ENCODE peak calls at places on chromosomes 12 and 14, in four cellular contexts. One of them, this sample, is unnamed.

GRCh38 chr14:69651653-69652052 is 40.3 kb downstream of the SUSD6 start:
- DNase-seq in A549: no peak
- DNase-seq in Peyer's patch: no peak
- DNase-seq in heart left ventricle: no peak
- DNase-seq in this sample: no peak

GRCh38 chr14:74973003-74973614 is 17.7 kb upstream of the PGF start:
- DNase-seq in Peyer's patch: no peak
- DNase-seq in heart left ventricle: peak
- DNase-seq in A549: no peak
- DNase-seq in this sample: peak

GRCh38 chr12:6322352-6322751 is 11.9 kb downstream of the PLEKHG6 start:
- DNase-seq in heart left ventricle: no peak
- DNase-seq in A549: no peak
- DNase-seq in Peyer's patch: no peak
- DNase-seq in this sample: no peak

GRCh38 chr14:66503532-66503931 is 4.4 kb upstream of the GPHN start:
- DNase-seq in heart left ventricle: no peak
- DNase-seq in A549: no peak
- DNase-seq in Peyer's patch: no peak
- DNase-seq in this sample: no peak

GRCh38 chr12:130878193-130879185 is 6.6 kb downstream of the RAN start:
- DNase-seq in heart left ventricle: no peak
- DNase-seq in Peyer's patch: no peak
- DNase-seq in A549: no peak
- DNase-seq in this sample: no peak

GRCh38 chr14:29548948-29549370 is 378.7 kb downstream of the PRKD1 start:
- DNase-seq in heart left ventricle: no peak
- DNase-seq in Peyer's patch: no peak
- DNase-seq in A549: peak
- DNase-seq in this sample: no peak

GRCh38 chr14:106586098-106586704 is 1059.8 kb downstream of the TMEM121 start:
- DNase-seq in heart left ventricle: no peak
- DNase-seq in Peyer's patch: no peak
- DNase-seq in A549: no peak
- DNase-seq in this sample: no peak

GRCh38 chr14:59176764-59177163 is 11.7 kb upstream of the DAAM1 start:
- DNase-seq in A549: no peak
- DNase-seq in Peyer's patch: no peak
- DNase-seq in heart left ventricle: no peak
- DNase-seq in this sample: no peak

GRCh38 chr14:53510281-53510912 is 357.3 kb upstream of the DDHD1 start:
- DNase-seq in Peyer's patch: no peak
- DNase-seq in heart left ventricle: no peak
- DNase-seq in A549: no peak
- DNase-seq in this sample: no peak

GRCh38 chr12:120314220-120314619 is 12.1 kb downstream of the SIRT4 start:
- DNase-seq in A549: peak
- DNase-seq in Peyer's patch: no peak
- DNase-seq in heart left ventricle: no peak
- DNase-seq in this sample: no peak

GRCh38 chr12:9708853-9709252 is 24.0 kb downstream of the CLECL1 start:
- DNase-seq in heart left ventricle: no peak
- DNase-seq in Peyer's patch: no peak
- DNase-seq in A549: no peak
- DNase-seq in this sample: no peak

GRCh38 chr12:5784626-5785130 is 160.4 kb downstream of the ANO2 start:
- DNase-seq in A549: no peak
- DNase-seq in Peyer's patch: no peak
- DNase-seq in heart left ventricle: no peak
- DNase-seq in this sample: no peak

GRCh38 chr12:123892180-123892559 is 80.5 kb downstream of the CCDC92 start:
- DNase-seq in A549: no peak
- DNase-seq in heart left ventricle: no peak
- DNase-seq in Peyer's patch: no peak
- DNase-seq in this sample: no peak

GRCh38 chr12:59620326-59620725 is 24.5 kb downstream of the SLC16A7 start:
- DNase-seq in A549: no peak
- DNase-seq in heart left ventricle: no peak
- DNase-seq in Peyer's patch: no peak
- DNase-seq in this sample: no peak

GRCh38 chr12:80504389-80505153 is 60.5 kb downstream of the PTPRQ start:
- DNase-seq in A549: no peak
- DNase-seq in heart left ventricle: no peak
- DNase-seq in Peyer's patch: no peak
- DNase-seq in this sample: no peak

GRCh38 chr12:96892104-96892503 is 15.0 kb upstream of the NEDD1 start:
- DNase-seq in A549: no peak
- DNase-seq in Peyer's patch: no peak
- DNase-seq in heart left ventricle: no peak
- DNase-seq in this sample: no peak

GRCh38 chr14:30958555-30959407 is 66.7 kb upstream of the AP4S1 start:
- DNase-seq in A549: no peak
- DNase-seq in Peyer's patch: no peak
- DNase-seq in heart left ventricle: no peak
- DNase-seq in this sample: no peak

GRCh38 chr14:72883109-72883508 is 10.8 kb downstream of the DPF3 start:
- DNase-seq in heart left ventricle: no peak
- DNase-seq in Peyer's patch: no peak
- DNase-seq in A549: no peak
- DNase-seq in this sample: peak

GRCh38 chr12:116199160-116199559 is 78.3 kb downstream of the MED13L start:
- DNase-seq in heart left ventricle: no peak
- DNase-seq in Peyer's patch: no peak
- DNase-seq in A549: no peak
- DNase-seq in this sample: no peak

GRCh38 chr12:66497000-66497897 is 181.6 kb downstream of the GRIP1 start:
- DNase-seq in A549: no peak
- DNase-seq in heart left ventricle: no peak
- DNase-seq in Peyer's patch: no peak
- DNase-seq in this sample: no peak

GRCh38 chr14:31320216-31320615 is 100.1 kb downstream of the HEATR5A start:
- DNase-seq in A549: no peak
- DNase-seq in heart left ventricle: peak
- DNase-seq in Peyer's patch: no peak
- DNase-seq in this sample: no peak

GRCh38 chr12:133129368-133130037 is 571 bp downstream of the ZNF891 start:
- DNase-seq in A549: no peak
- DNase-seq in Peyer's patch: no peak
- DNase-seq in heart left ventricle: no peak
- DNase-seq in this sample: no peak

GRCh38 chr12:90953956-90954421 is 987 bp downstream of the CCER1 start:
- DNase-seq in heart left ventricle: no peak
- DNase-seq in Peyer's patch: no peak
- DNase-seq in A549: no peak
- DNase-seq in this sample: no peak

GRCh38 chr14:59081680-59082079 is 106.8 kb upstream of the DAAM1 start:
- DNase-seq in heart left ventricle: no peak
- DNase-seq in Peyer's patch: no peak
- DNase-seq in A549: no peak
- DNase-seq in this sample: no peak

GRCh38 chr12:114562654-114563053 is 121.3 kb downstream of the TBX3 start:
- DNase-seq in Peyer's patch: no peak
- DNase-seq in A549: no peak
- DNase-seq in heart left ventricle: no peak
- DNase-seq in this sample: no peak

GRCh38 chr12:25518512-25518911 is 34.6 kb downstream of the LMNTD1 start:
- DNase-seq in Peyer's patch: no peak
- DNase-seq in A549: no peak
- DNase-seq in heart left ventricle: no peak
- DNase-seq in this sample: no peak

GRCh38 chr14:78697341-78697740 is 527.2 kb downstream of the NRXN3 start:
- DNase-seq in Peyer's patch: no peak
- DNase-seq in A549: peak
- DNase-seq in heart left ventricle: no peak
- DNase-seq in this sample: no peak

GRCh38 chr14:78698991-78699390 is 528.8 kb downstream of the NRXN3 start:
- DNase-seq in A549: no peak
- DNase-seq in heart left ventricle: no peak
- DNase-seq in Peyer's patch: no peak
- DNase-seq in this sample: no peak

GRCh38 chr14:78704965-78705364 is 534.8 kb downstream of the NRXN3 start:
- DNase-seq in A549: no peak
- DNase-seq in heart left ventricle: no peak
- DNase-seq in Peyer's patch: no peak
- DNase-seq in this sample: no peak

GRCh38 chr14:78701246-78701645 is 531.1 kb downstream of the NRXN3 start:
- DNase-seq in heart left ventricle: no peak
- DNase-seq in Peyer's patch: no peak
- DNase-seq in A549: no peak
- DNase-seq in this sample: no peak

GRCh38 chr14:78700236-78700635 is 530.1 kb downstream of the NRXN3 start:
- DNase-seq in heart left ventricle: no peak
- DNase-seq in A549: no peak
- DNase-seq in Peyer's patch: no peak
- DNase-seq in this sample: no peak
- TF ChIP-seq CTCF in heart left ventricle: no peak
- TF ChIP-seq CTCF in A549: no peak
- TF ChIP-seq CTCF in Peyer's patch: no peak
- TF ChIP-seq CTCF in this sample: no peak

GRCh38 chr12:53674977-53675700 is 744 bp downstream of the ATP5MC2 start:
- DNase-seq in A549: no peak
- DNase-seq in heart left ventricle: no peak
- DNase-seq in Peyer's patch: no peak
- DNase-seq in this sample: no peak

GRCh38 chr12:53683494-53683893 is 7.6 kb upstream of the ATP5MC2 start:
- DNase-seq in A549: no peak
- DNase-seq in Peyer's patch: no peak
- DNase-seq in heart left ventricle: no peak
- DNase-seq in this sample: no peak

GRCh38 chr12:53675701-53676607 is at the start of gene ATP5MC2:
- DNase-seq in heart left ventricle: peak
- DNase-seq in A549: peak
- DNase-seq in Peyer's patch: peak
- DNase-seq in this sample: peak

GRCh38 chr12:53676715-53677611 is 1.1 kb upstream of the ATP5MC2 start:
- DNase-seq in heart left ventricle: peak
- DNase-seq in Peyer's patch: peak
- DNase-seq in A549: no peak
- DNase-seq in this sample: peak

GRCh38 chr12:53677612-53678133 is 1.8 kb upstream of the ATP5MC2 start:
- DNase-seq in A549: no peak
- DNase-seq in Peyer's patch: no peak
- DNase-seq in heart left ventricle: no peak
- DNase-seq in this sample: no peak
- H3K4me3 ChIP-seq in A549: no peak
- H3K4me3 ChIP-seq in Peyer's patch: no peak
- H3K4me3 ChIP-seq in heart left ventricle: peak
- H3K4me3 ChIP-seq in this sample: no peak

DNA sequence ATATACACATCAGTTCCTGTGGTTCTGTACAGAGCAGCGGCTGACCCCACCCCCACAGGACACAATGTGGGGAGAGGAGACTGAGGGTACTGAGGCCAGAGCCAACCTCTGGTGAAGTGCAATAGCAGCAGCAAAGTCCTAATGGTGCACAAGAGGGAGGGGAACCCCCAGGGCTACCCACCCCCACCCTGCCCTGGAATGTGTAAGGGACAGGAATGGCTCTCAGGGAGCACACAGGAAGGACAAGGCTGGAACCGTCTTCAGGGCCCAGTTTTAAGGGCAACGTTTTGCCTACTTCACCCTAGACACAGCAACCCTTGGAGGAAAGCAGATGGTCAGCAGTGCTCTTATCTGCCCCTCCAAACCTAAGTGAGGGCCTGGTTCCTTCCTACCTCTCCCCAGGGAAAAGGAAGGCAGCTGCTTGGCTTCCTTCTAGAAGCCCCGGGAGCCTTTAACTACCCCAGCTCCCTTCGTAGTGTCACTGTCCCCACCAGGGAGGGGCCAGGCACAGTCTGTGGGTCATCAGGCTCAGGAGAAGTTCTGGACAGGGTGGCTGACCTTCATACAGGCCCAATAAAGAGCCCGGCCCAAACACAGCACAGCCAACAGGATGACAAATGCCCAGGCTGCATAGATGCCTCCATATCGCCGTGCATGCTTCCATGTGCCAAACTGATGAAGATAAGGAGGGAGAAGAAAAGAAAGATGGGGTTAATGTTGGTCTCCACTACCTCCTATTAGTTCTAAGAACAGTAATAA is 3.0 kb downstream of the PIP4P1 start:
- DNase-seq in Peyer's patch: no peak
- DNase-seq in heart left ventricle: no peak
- DNase-seq in A549: no peak
- DNase-seq in this sample: no peak
- TF ChIP-seq POLR2A in Peyer's patch: no peak
- TF ChIP-seq POLR2A in heart left ventricle: no peak
- TF ChIP-seq POLR2A in A549: peak
- TF ChIP-seq POLR2A in this sample: no peak

GRCh38 chr14:88868558-88869159 is 44.2 kb downstream of the TTC8 start:
- DNase-seq in A549: no peak
- DNase-seq in heart left ventricle: no peak
- DNase-seq in Peyer's patch: no peak
- DNase-seq in this sample: no peak
- TF ChIP-seq CTCF in A549: peak
- TF ChIP-seq CTCF in heart left ventricle: peak
- TF ChIP-seq CTCF in Peyer's patch: peak
- TF ChIP-seq CTCF in this sample: no peak

GRCh38 chr12:101700299-101700820 is 2.9 kb downstream of the CHPT1 start:
- DNase-seq in heart left ventricle: no peak
- DNase-seq in A549: no peak
- DNase-seq in Peyer's patch: no peak
- DNase-seq in this sample: no peak
- H3K4me3 ChIP-seq in heart left ventricle: no peak
- H3K4me3 ChIP-seq in A549: no peak
- H3K4me3 ChIP-seq in Peyer's patch: no peak
- H3K4me3 ChIP-seq in this sample: no peak

GRCh38 chr14:24160850-24161804 is at the start of gene IRF9:
- DNase-seq in A549: peak
- DNase-seq in Peyer's patch: peak
- DNase-seq in heart left ventricle: peak
- DNase-seq in this sample: peak
- TF ChIP-seq POLR2A in A549: no peak
- TF ChIP-seq POLR2A in Peyer's patch: peak
- TF ChIP-seq POLR2A in heart left ventricle: no peak
- TF ChIP-seq POLR2A in this sample: no peak

DNA sequence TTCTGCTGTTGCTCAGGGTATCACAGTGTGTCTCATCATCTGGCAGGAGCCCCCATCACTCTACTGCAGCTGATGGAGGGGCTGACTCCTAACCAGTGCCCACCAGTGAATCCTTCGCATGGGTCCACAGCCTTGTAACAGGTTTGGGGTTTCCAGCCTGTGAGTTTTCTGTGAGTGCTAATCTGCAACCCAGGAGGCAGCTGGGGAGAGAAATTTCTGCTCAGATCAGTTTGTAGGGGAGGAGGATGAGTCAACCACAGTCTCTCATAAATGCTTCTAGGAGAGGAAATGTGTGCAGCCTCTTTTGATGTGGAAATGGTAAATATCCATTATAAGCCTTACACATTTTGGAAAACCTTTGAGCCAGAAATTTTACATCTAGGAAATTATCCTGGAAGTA is 871.3 kb downstream of the AACS start:
- DNase-seq in Peyer's patch: no peak
- DNase-seq in A549: no peak
- DNase-seq in heart left ventricle: no peak
- DNase-seq in this sample: no peak
- TF ChIP-seq CTCF in Peyer's patch: no peak
- TF ChIP-seq CTCF in A549: no peak
- TF ChIP-seq CTCF in heart left ventricle: no peak
- TF ChIP-seq CTCF in this sample: no peak